ENCODE peak calls at places on chromosomes 13 and 19, in eight cellular contexts. One of them, this sample, is unnamed.

GRCh38 chr13:40064723-40065122 is 409.3 kb downstream of the COG6 start:
- DNase-seq in cardiac fibroblast: peak
- DNase-seq in fibroblast of the conjunctiva: peak
- DNase-seq in nephron progenitor cell: no peak
- DNase-seq in HT1080: peak
- DNase-seq in IMR-90: peak
- DNase-seq in CD4-positive, CD25-positive, alpha-beta regulatory T cell: no peak
- DNase-seq in thoracic aorta: peak
- DNase-seq in this sample: peak

GRCh38 chr13:22789027-22789593 is 391.7 kb upstream of the SGCG start:
- DNase-seq in cardiac fibroblast: no peak
- DNase-seq in fibroblast of the conjunctiva: no peak
- DNase-seq in nephron progenitor cell: no peak
- DNase-seq in HT1080: no peak
- DNase-seq in IMR-90: no peak
- DNase-seq in CD4-positive, CD25-positive, alpha-beta regulatory T cell: no peak
- DNase-seq in thoracic aorta: no peak
- DNase-seq in this sample: no peak

GRCh38 chr13:113176292-113176691 is 17.8 kb downstream of the PROZ start:
- DNase-seq in cardiac fibroblast: no peak
- DNase-seq in fibroblast of the conjunctiva: no peak
- DNase-seq in nephron progenitor cell: no peak
- DNase-seq in HT1080: no peak
- DNase-seq in IMR-90: no peak
- DNase-seq in CD4-positive, CD25-positive, alpha-beta regulatory T cell: peak
- DNase-seq in thoracic aorta: no peak
- DNase-seq in this sample: no peak

GRCh38 chr13:94329754-94330551 is 149.5 kb downstream of the DCT start:
- DNase-seq in cardiac fibroblast: peak
- DNase-seq in fibroblast of the conjunctiva: peak
- DNase-seq in nephron progenitor cell: no peak
- DNase-seq in HT1080: peak
- DNase-seq in IMR-90: peak
- DNase-seq in CD4-positive, CD25-positive, alpha-beta regulatory T cell: no peak
- DNase-seq in thoracic aorta: no peak
- DNase-seq in this sample: peak

GRCh38 chr13:33545492-33545891 is 259.9 kb upstream of the STARD13 start:
- DNase-seq in cardiac fibroblast: no peak
- DNase-seq in fibroblast of the conjunctiva: no peak
- DNase-seq in nephron progenitor cell: no peak
- DNase-seq in HT1080: no peak
- DNase-seq in IMR-90: no peak
- DNase-seq in CD4-positive, CD25-positive, alpha-beta regulatory T cell: no peak
- DNase-seq in thoracic aorta: no peak
- DNase-seq in this sample: no peak

GRCh38 chr19:16180611-16181010 is 4.6 kb upstream of the FAM32A start:
- DNase-seq in cardiac fibroblast: peak
- DNase-seq in fibroblast of the conjunctiva: peak
- DNase-seq in nephron progenitor cell: no peak
- DNase-seq in HT1080: peak
- DNase-seq in IMR-90: peak
- DNase-seq in CD4-positive, CD25-positive, alpha-beta regulatory T cell: no peak
- DNase-seq in thoracic aorta: no peak
- DNase-seq in this sample: peak

GRCh38 chr19:3821857-3822364 is 35.7 kb upstream of the MATK start:
- DNase-seq in cardiac fibroblast: peak
- DNase-seq in fibroblast of the conjunctiva: no peak
- DNase-seq in nephron progenitor cell: peak
- DNase-seq in HT1080: peak
- DNase-seq in IMR-90: peak
- DNase-seq in CD4-positive, CD25-positive, alpha-beta regulatory T cell: peak
- DNase-seq in thoracic aorta: no peak
- DNase-seq in this sample: no peak

GRCh38 chr19:50506700-50507099 is 4.3 kb downstream of the JOSD2 start:
- DNase-seq in cardiac fibroblast: no peak
- DNase-seq in fibroblast of the conjunctiva: no peak
- DNase-seq in nephron progenitor cell: no peak
- DNase-seq in HT1080: no peak
- DNase-seq in IMR-90: no peak
- DNase-seq in CD4-positive, CD25-positive, alpha-beta regulatory T cell: no peak
- DNase-seq in thoracic aorta: no peak
- DNase-seq in this sample: no peak

GRCh38 chr19:16714702-16715294 is 4.8 kb upstream of the NWD1 start:
- DNase-seq in cardiac fibroblast: peak
- DNase-seq in fibroblast of the conjunctiva: peak
- DNase-seq in nephron progenitor cell: peak
- DNase-seq in HT1080: peak
- DNase-seq in IMR-90: peak
- DNase-seq in CD4-positive, CD25-positive, alpha-beta regulatory T cell: peak
- DNase-seq in thoracic aorta: no peak
- DNase-seq in this sample: peak

GRCh38 chr13:34971473-34971872 is 29.4 kb downstream of the NBEA start:
- DNase-seq in cardiac fibroblast: no peak
- DNase-seq in fibroblast of the conjunctiva: no peak
- DNase-seq in nephron progenitor cell: no peak
- DNase-seq in HT1080: no peak
- DNase-seq in IMR-90: no peak
- DNase-seq in CD4-positive, CD25-positive, alpha-beta regulatory T cell: no peak
- DNase-seq in thoracic aorta: no peak
- DNase-seq in this sample: no peak

GRCh38 chr13:65155861-65156260 is 2074.3 kb downstream of the PCDH9 start:
- DNase-seq in cardiac fibroblast: no peak
- DNase-seq in fibroblast of the conjunctiva: no peak
- DNase-seq in nephron progenitor cell: no peak
- DNase-seq in HT1080: no peak
- DNase-seq in IMR-90: no peak
- DNase-seq in CD4-positive, CD25-positive, alpha-beta regulatory T cell: no peak
- DNase-seq in thoracic aorta: no peak
- DNase-seq in this sample: no peak

GRCh38 chr19:2032296-2032941 is 16.9 kb upstream of the BTBD2 start:
- DNase-seq in cardiac fibroblast: peak
- DNase-seq in fibroblast of the conjunctiva: peak
- DNase-seq in nephron progenitor cell: no peak
- DNase-seq in HT1080: peak
- DNase-seq in IMR-90: peak
- DNase-seq in CD4-positive, CD25-positive, alpha-beta regulatory T cell: peak
- DNase-seq in thoracic aorta: peak
- DNase-seq in this sample: peak

GRCh38 chr13:38348890-38349289 is 761 bp upstream of the UFM1 start:
- DNase-seq in cardiac fibroblast: peak
- DNase-seq in fibroblast of the conjunctiva: no peak
- DNase-seq in nephron progenitor cell: peak
- DNase-seq in HT1080: peak
- DNase-seq in IMR-90: peak
- DNase-seq in CD4-positive, CD25-positive, alpha-beta regulatory T cell: peak
- DNase-seq in thoracic aorta: no peak
- DNase-seq in this sample: no peak

GRCh38 chr13:113545931-113546516 is 38.5 kb upstream of the TFDP1 start:
- DNase-seq in cardiac fibroblast: no peak
- DNase-seq in fibroblast of the conjunctiva: no peak
- DNase-seq in nephron progenitor cell: no peak
- DNase-seq in HT1080: no peak
- DNase-seq in IMR-90: no peak
- DNase-seq in CD4-positive, CD25-positive, alpha-beta regulatory T cell: no peak
- DNase-seq in thoracic aorta: no peak
- DNase-seq in this sample: no peak

GRCh38 chr13:93146584-93147292 is 79.9 kb upstream of the GPC6 start:
- DNase-seq in cardiac fibroblast: peak
- DNase-seq in fibroblast of the conjunctiva: peak
- DNase-seq in nephron progenitor cell: no peak
- DNase-seq in HT1080: peak
- DNase-seq in IMR-90: peak
- DNase-seq in CD4-positive, CD25-positive, alpha-beta regulatory T cell: no peak
- DNase-seq in thoracic aorta: no peak
- DNase-seq in this sample: peak

GRCh38 chr13:72622546-72622945 is 104.9 kb downstream of the MZT1 start:
- DNase-seq in cardiac fibroblast: no peak
- DNase-seq in fibroblast of the conjunctiva: no peak
- DNase-seq in nephron progenitor cell: no peak
- DNase-seq in HT1080: no peak
- DNase-seq in IMR-90: no peak
- DNase-seq in CD4-positive, CD25-positive, alpha-beta regulatory T cell: no peak
- DNase-seq in thoracic aorta: no peak
- DNase-seq in this sample: no peak

GRCh38 chr19:23093832-23094231 is 23.0 kb upstream of the ZNF730 start:
- DNase-seq in cardiac fibroblast: no peak
- DNase-seq in fibroblast of the conjunctiva: no peak
- DNase-seq in nephron progenitor cell: no peak
- DNase-seq in HT1080: no peak
- DNase-seq in IMR-90: no peak
- DNase-seq in CD4-positive, CD25-positive, alpha-beta regulatory T cell: no peak
- DNase-seq in thoracic aorta: no peak
- DNase-seq in this sample: no peak

GRCh38 chr19:45275370-45275971 is 24.4 kb downstream of the MARK4 start:
- DNase-seq in cardiac fibroblast: no peak
- DNase-seq in fibroblast of the conjunctiva: peak
- DNase-seq in nephron progenitor cell: no peak
- DNase-seq in HT1080: no peak
- DNase-seq in IMR-90: peak
- DNase-seq in CD4-positive, CD25-positive, alpha-beta regulatory T cell: no peak
- DNase-seq in thoracic aorta: no peak
- DNase-seq in this sample: peak

GRCh38 chr13:73307481-73307880 is 248.7 kb downstream of the KLF5 start:
- DNase-seq in cardiac fibroblast: no peak
- DNase-seq in fibroblast of the conjunctiva: no peak
- DNase-seq in nephron progenitor cell: no peak
- DNase-seq in HT1080: no peak
- DNase-seq in IMR-90: peak
- DNase-seq in CD4-positive, CD25-positive, alpha-beta regulatory T cell: no peak
- DNase-seq in thoracic aorta: no peak
- DNase-seq in this sample: no peak

GRCh38 chr19:30303131-30303654 is 69.0 kb upstream of the ZNF536 start:
- DNase-seq in cardiac fibroblast: no peak
- DNase-seq in fibroblast of the conjunctiva: no peak
- DNase-seq in nephron progenitor cell: no peak
- DNase-seq in HT1080: no peak
- DNase-seq in IMR-90: no peak
- DNase-seq in CD4-positive, CD25-positive, alpha-beta regulatory T cell: no peak
- DNase-seq in thoracic aorta: no peak
- DNase-seq in this sample: no peak

GRCh38 chr19:3270908-3271307 is 46.4 kb downstream of the CELF5 start:
- DNase-seq in cardiac fibroblast: peak
- DNase-seq in fibroblast of the conjunctiva: no peak
- DNase-seq in nephron progenitor cell: no peak
- DNase-seq in HT1080: peak
- DNase-seq in IMR-90: peak
- DNase-seq in CD4-positive, CD25-positive, alpha-beta regulatory T cell: peak
- DNase-seq in thoracic aorta: no peak
- DNase-seq in this sample: peak

GRCh38 chr13:99796175-99796819 is 175.3 kb downstream of the ZIC5 start:
- DNase-seq in cardiac fibroblast: peak
- DNase-seq in fibroblast of the conjunctiva: no peak
- DNase-seq in nephron progenitor cell: peak
- DNase-seq in HT1080: peak
- DNase-seq in IMR-90: peak
- DNase-seq in CD4-positive, CD25-positive, alpha-beta regulatory T cell: peak
- DNase-seq in thoracic aorta: no peak
- DNase-seq in this sample: peak

GRCh38 chr19:662207-662961 is 630 bp downstream of the RNF126 start:
- DNase-seq in cardiac fibroblast: no peak
- DNase-seq in fibroblast of the conjunctiva: no peak
- DNase-seq in nephron progenitor cell: peak
- DNase-seq in HT1080: no peak
- DNase-seq in IMR-90: peak
- DNase-seq in CD4-positive, CD25-positive, alpha-beta regulatory T cell: peak
- DNase-seq in thoracic aorta: no peak
- DNase-seq in this sample: no peak

GRCh38 chr19:12065100-12065538 is 588 bp downstream of the ZNF844 start:
- DNase-seq in cardiac fibroblast: peak
- DNase-seq in fibroblast of the conjunctiva: peak
- DNase-seq in nephron progenitor cell: peak
- DNase-seq in HT1080: no peak
- DNase-seq in IMR-90: peak
- DNase-seq in CD4-positive, CD25-positive, alpha-beta regulatory T cell: no peak
- DNase-seq in thoracic aorta: no peak
- DNase-seq in this sample: peak

GRCh38 chr13:98977568-98978270 is at the start of gene DOCK9:
- DNase-seq in cardiac fibroblast: peak
- DNase-seq in fibroblast of the conjunctiva: no peak
- DNase-seq in nephron progenitor cell: peak
- DNase-seq in HT1080: peak
- DNase-seq in IMR-90: peak
- DNase-seq in CD4-positive, CD25-positive, alpha-beta regulatory T cell: no peak
- DNase-seq in thoracic aorta: no peak
- DNase-seq in this sample: peak

GRCh38 chr13:113232208-113233003 is 23.0 kb downstream of the CUL4A start:
- DNase-seq in cardiac fibroblast: no peak
- DNase-seq in fibroblast of the conjunctiva: no peak
- DNase-seq in nephron progenitor cell: no peak
- DNase-seq in HT1080: no peak
- DNase-seq in IMR-90: no peak
- DNase-seq in CD4-positive, CD25-positive, alpha-beta regulatory T cell: no peak
- DNase-seq in thoracic aorta: no peak
- DNase-seq in this sample: no peak

GRCh38 chr13:100203696-100204367 is 114.9 kb downstream of the PCCA start:
- DNase-seq in cardiac fibroblast: peak
- DNase-seq in fibroblast of the conjunctiva: no peak
- DNase-seq in nephron progenitor cell: no peak
- DNase-seq in HT1080: peak
- DNase-seq in IMR-90: peak
- DNase-seq in CD4-positive, CD25-positive, alpha-beta regulatory T cell: peak
- DNase-seq in thoracic aorta: no peak
- DNase-seq in this sample: peak

GRCh38 chr13:30319703-30320102 is 12.4 kb upstream of the KATNAL1 start:
- DNase-seq in cardiac fibroblast: no peak
- DNase-seq in fibroblast of the conjunctiva: no peak
- DNase-seq in nephron progenitor cell: no peak
- DNase-seq in HT1080: peak
- DNase-seq in IMR-90: no peak
- DNase-seq in CD4-positive, CD25-positive, alpha-beta regulatory T cell: no peak
- DNase-seq in thoracic aorta: no peak
- DNase-seq in this sample: peak

GRCh38 chr19:55585658-55586339 is 5.2 kb upstream of the ZNF579 start:
- DNase-seq in cardiac fibroblast: peak
- DNase-seq in fibroblast of the conjunctiva: peak
- DNase-seq in nephron progenitor cell: peak
- DNase-seq in HT1080: no peak
- DNase-seq in IMR-90: peak
- DNase-seq in CD4-positive, CD25-positive, alpha-beta regulatory T cell: no peak
- DNase-seq in thoracic aorta: no peak
- DNase-seq in this sample: peak

GRCh38 chr13:96299235-96299634 is 209.3 kb downstream of the HS6ST3 start:
- DNase-seq in cardiac fibroblast: no peak
- DNase-seq in fibroblast of the conjunctiva: no peak
- DNase-seq in nephron progenitor cell: no peak
- DNase-seq in HT1080: no peak
- DNase-seq in IMR-90: no peak
- DNase-seq in CD4-positive, CD25-positive, alpha-beta regulatory T cell: no peak
- DNase-seq in thoracic aorta: no peak
- DNase-seq in this sample: no peak

This sample was measured in fibroblast of lung.